ENCODE peak calls at places on chromosomes 6 and 20, in seven cellular contexts. G, I, A, E, N, Y and Q are unnamed samples.

GRCh38 chr20:44993343-44993742 is 27.0 kb downstream of the STK4 start:
- DNase-seq in G (no peak), I (no peak), A (no peak), E (peak), N (no peak), Y (no peak), Q (no peak)

GRCh38 chr6:119333707-119334295 is 15.8 kb downstream of the MAN1A1 start:
- DNase-seq in G (no peak), I (no peak), A (peak), E (no peak), N (no peak), Y (no peak), Q (no peak)

GRCh38 chr6:159134701-159135364 is 34.4 kb upstream of the FNDC1 start:
- DNase-seq in G (peak), I (peak), A (peak), E (peak), N (peak), Y (peak), Q (peak)

GRCh38 chr6:64483956-64484499 is 848.4 kb downstream of the PHF3 start:
- DNase-seq in G (no peak), I (no peak), A (no peak), E (no peak), N (no peak), Y (no peak), Q (no peak)

GRCh38 chr6:155765275-155766194 is 309.9 kb upstream of the NOX3 start:
- DNase-seq in G (no peak), I (no peak), A (peak), E (peak), N (no peak), Y (no peak), Q (no peak)

GRCh38 chr6:168192901-168193815 is 114.1 kb upstream of the FRMD1 start:
- DNase-seq in G (no peak), I (no peak), A (no peak), E (no peak), N (no peak), Y (no peak), Q (no peak)

GRCh38 chr6:27650620-27651370 is 177.9 kb upstream of the ZNF184 start:
- DNase-seq in G (no peak), I (no peak), A (peak), E (peak), N (no peak), Y (no peak), Q (peak)

GRCh38 chr6:87879144-87879861 is 168.3 kb upstream of the SPACA1 start:
- DNase-seq in G (no peak), I (no peak), A (no peak), E (no peak), N (no peak), Y (no peak), Q (no peak)

GRCh38 chr6:133778414-133778813 is 110.5 kb upstream of the TCF21 start:
- DNase-seq in G (no peak), I (no peak), A (no peak), E (peak), N (no peak), Y (no peak), Q (no peak)

GRCh38 chr6:98877250-98877649 is 42.9 kb downstream of the POU3F2 start:
- DNase-seq in G (no peak), I (no peak), A (no peak), E (no peak), N (no peak), Y (no peak), Q (no peak)

GRCh38 chr20:25706793-25707192 is 10.1 kb upstream of the ZNF337 start:
- DNase-seq in G (no peak), I (no peak), A (no peak), E (no peak), N (no peak), Y (peak), Q (no peak)

GRCh38 chr20:4071177-4071723 is 55.9 kb upstream of the RNF24 start:
- DNase-seq in G (no peak), I (no peak), A (no peak), E (no peak), N (no peak), Y (no peak), Q (no peak)

GRCh38 chr6:159646731-159647130 is 46.3 kb downstream of the SOD2 start:
- DNase-seq in G (no peak), I (no peak), A (no peak), E (peak), N (no peak), Y (no peak), Q (no peak)

GRCh38 chr6:22236626-22237414 is 60.0 kb downstream of the PRL start:
- DNase-seq in G (no peak), I (no peak), A (peak), E (peak), N (no peak), Y (no peak), Q (no peak)

GRCh38 chr6:18978330-18979128 is 591.4 kb downstream of the RNF144B start:
- DNase-seq in G (no peak), I (no peak), A (peak), E (peak), N (no peak), Y (no peak), Q (no peak)

GRCh38 chr20:49345538-49345937 is 67.7 kb upstream of the ZNFX1 start:
- DNase-seq in G (no peak), I (no peak), A (peak), E (peak), N (no peak), Y (no peak), Q (no peak)

GRCh38 chr6:85498596-85499258 is 48.8 kb downstream of the NT5E start:
- DNase-seq in G (no peak), I (no peak), A (peak), E (peak), N (no peak), Y (no peak), Q (no peak)

GRCh38 chr6:31701666-31702420 is 1.3 kb downstream of the ABHD16A start:
- DNase-seq in G (peak), I (no peak), A (no peak), E (peak), N (no peak), Y (no peak), Q (no peak)

GRCh38 chr6:21791596-21791995 is 198.0 kb downstream of the SOX4 start:
- DNase-seq in G (no peak), I (no peak), A (no peak), E (peak), N (no peak), Y (no peak), Q (no peak)

GRCh38 chr6:24933868-24934401 is 1.8 kb downstream of the RIPOR2 start:
- DNase-seq in G (peak), I (no peak), A (peak), E (peak), N (no peak), Y (no peak), Q (peak)

GRCh38 chr6:43026365-43026764 is 4.9 kb downstream of the RRP36 start:
- DNase-seq in G (peak), I (no peak), A (no peak), E (no peak), N (no peak), Y (no peak), Q (no peak)

GRCh38 chr20:32982617-32983458 is 21.4 kb downstream of the SUN5 start:
- DNase-seq in G (no peak), I (no peak), A (peak), E (no peak), N (peak), Y (no peak), Q (no peak)

GRCh38 chr6:20946037-20946436 is 411.8 kb downstream of the CDKAL1 start:
- DNase-seq in G (no peak), I (no peak), A (peak), E (peak), N (no peak), Y (no peak), Q (no peak)

GRCh38 chr6:144408151-144408550 is 123.0 kb downstream of the UTRN start:
- DNase-seq in G (no peak), I (no peak), A (no peak), E (no peak), N (no peak), Y (no peak), Q (no peak)

GRCh38 chr6:71090216-71090615 is 133.4 kb upstream of the B3GAT2 start:
- DNase-seq in G (no peak), I (no peak), A (no peak), E (no peak), N (no peak), Y (no peak), Q (no peak)

GRCh38 chr6:37546141-37546871 is 46.6 kb upstream of the CCDC167 start:
- DNase-seq in G (no peak), I (no peak), A (no peak), E (no peak), N (no peak), Y (no peak), Q (no peak)

GRCh38 chr6:137951064-137951597 is 84.1 kb downstream of the TNFAIP3 start:
- DNase-seq in G (no peak), I (no peak), A (no peak), E (no peak), N (no peak), Y (no peak), Q (no peak)

GRCh38 chr20:44166477-44166876 is 20.5 kb downstream of the JPH2 start:
- DNase-seq in G (no peak), I (no peak), A (peak), E (peak), N (no peak), Y (no peak), Q (no peak)